ENCODE peak calls at places on chromosomes 7 and 10, in seven cellular contexts. P is bronchial epithelial cell, K is cardiac fibroblast, N is brain microvascular endothelial cell, Y is C1 segment of cervical spinal cord, D is coronary artery, G is IMR-90. A is an unnamed sample.

GRCh38 chr7:92035576-92035975 is 94.9 kb downstream of the AKAP9 start:
- DNase-seq in P (no peak), K (no peak), N (no peak), Y (no peak), D (no peak), G (no peak), A (no peak)

GRCh38 chr10:43238462-43238861 is 28.4 kb downstream of the RASGEF1A start:
- DNase-seq in P (no peak), K (no peak), N (no peak), Y (no peak), D (peak), G (no peak), A (no peak)

GRCh38 chr7:74709880-74710671 is 52.6 kb downstream of the GTF2I start:
- DNase-seq in P (no peak), K (no peak), N (no peak), Y (no peak), D (no peak), G (peak), A (no peak)

GRCh38 chr7:78779788-78780187 is 673.7 kb downstream of the MAGI2 start:
- DNase-seq in P (no peak), K (no peak), N (no peak), Y (no peak), D (no peak), G (no peak), A (no peak)

GRCh38 chr10:7986851-7987250 is 67.6 kb upstream of the GATA3 start:
- DNase-seq in P (no peak), K (peak), N (peak), Y (no peak), D (no peak), G (peak), A (no peak)

GRCh38 chr10:126012485-126012884 is 116.1 kb downstream of the FANK1 start:
- DNase-seq in P (peak), K (peak), N (peak), Y (no peak), D (no peak), G (peak), A (peak)

GRCh38 chr7:122975341-122975740 is 20.2 kb downstream of the TAS2R16 start:
- DNase-seq in P (peak), K (peak), N (no peak), Y (no peak), D (no peak), G (no peak), A (no peak)

GRCh38 chr7:5450549-5451327 is 27.1 kb upstream of the TNRC18 start:
- DNase-seq in P (peak), K (peak), N (peak), Y (no peak), D (no peak), G (peak), A (peak)

GRCh38 chr10:116263870-116264269 is 9.1 kb downstream of the GFRA1 start:
- DNase-seq in P (no peak), K (no peak), N (no peak), Y (no peak), D (no peak), G (peak), A (peak)

GRCh38 chr7:105268056-105268455 is 120.7 kb downstream of the SRPK2 start:
- DNase-seq in P (peak), K (peak), N (peak), Y (no peak), D (no peak), G (peak), A (peak)

GRCh38 chr10:45279702-45280101 is 35.7 kb downstream of the OR13A1 start:
- DNase-seq in P (no peak), K (no peak), N (no peak), Y (no peak), D (no peak), G (no peak), A (no peak)

GRCh38 chr7:121938429-121938996 is 65.6 kb downstream of the PTPRZ1 start:
- DNase-seq in P (no peak), K (no peak), N (no peak), Y (no peak), D (no peak), G (no peak), A (no peak)

GRCh38 chr7:128398016-128398840 is 11.6 kb downstream of the IMPDH1 start:
- DNase-seq in P (peak), K (peak), N (peak), Y (no peak), D (no peak), G (peak), A (peak)

GRCh38 chr10:123147635-123148413 is at the start of gene HMX2:
- DNase-seq in P (no peak), K (no peak), N (no peak), Y (no peak), D (no peak), G (no peak), A (no peak)

GRCh38 chr10:118470470-118470869 is 125.0 kb downstream of the PRLHR start:
- DNase-seq in P (peak), K (no peak), N (no peak), Y (no peak), D (no peak), G (no peak), A (no peak)

A was measured in mesenchymal stem cell.